ENCODE peak calls at places on chromosomes 2 and 18, in four cellular contexts. J is NCI-H2029 treated with DMSO at 0.1 percent for 48 hours, W is transverse colon, S is dorsolateral prefrontal cortex. T is an unnamed sample.

GRCh38 chr18:37496568-37496967 is 69.0 kb downstream of the CELF4 start:
- DNase-seq in S (no peak), J (no peak), W (no peak), T (no peak)

GRCh38 chr2:96868555-96869280 is 1.2 kb downstream of the SEMA4C start:
- DNase-seq in W (peak; percentile 85), J (no peak), S (peak; percentile 67), T (peak; percentile 92)

GRCh38 chr2:30237346-30238142 is 6.2 kb downstream of the LBH start:
- DNase-seq in J (no peak), W (no peak), S (no peak), T (no peak)

GRCh38 chr2:141557329-141558098 is 573.3 kb downstream of the LRP1B start:
- DNase-seq in S (no peak), J (no peak), W (no peak), T (no peak)

GRCh38 chr18:32446780-32447179 is 23.9 kb downstream of the GAREM1 start:
- DNase-seq in J (no peak), W (no peak), S (no peak), T (no peak)

GRCh38 chr2:159735648-159736047 is 23.3 kb downstream of the MARCHF7 start:
- DNase-seq in W (no peak), S (no peak), J (no peak), T (no peak)

GRCh38 chr2:225894240-225894980 is 494.9 kb downstream of the NYAP2 start:
- DNase-seq in W (no peak), J (no peak), S (no peak), T (no peak)

GRCh38 chr2:234754126-234754525 is 197.7 kb upstream of the SH3BP4 start:
- DNase-seq in J (no peak), W (no peak), S (no peak), T (no peak)

GRCh38 chr2:219987830-219988229 is 360.4 kb downstream of the SLC4A3 start:
- DNase-seq in S (no peak), W (no peak), J (no peak), T (no peak)

GRCh38 chr18:429030-429429 is 71.5 kb downstream of the COLEC12 start:
- DNase-seq in W (no peak), S (no peak), J (no peak), T (no peak)

GRCh38 chr2:8254791-8255447 is 426.9 kb upstream of the ID2 start:
- DNase-seq in S (no peak), J (no peak), W (no peak), T (no peak)

GRCh38 chr2:14633451-14634211 is 1.1 kb downstream of the LRATD1 start:
- DNase-seq in S (peak; percentile 34), W (peak; percentile 18), J (peak; percentile 25), T (peak; percentile 32)

GRCh38 chr2:29293830-29294438 is 178.7 kb downstream of the CLIP4 start:
- DNase-seq in J (no peak), W (no peak), S (no peak), T (peak; percentile 63)

GRCh38 chr2:90207454-90208058 is 1516.1 kb downstream of the RPIA start:
- DNase-seq in S (no peak), J (no peak), W (no peak), T (no peak)

GRCh38 chr2:23503097-23503496 is 118.1 kb downstream of the KLHL29 start:
- DNase-seq in J (no peak), S (no peak), W (no peak), T (no peak)

GRCh38 chr2:96907405-96908041 is 37.6 kb upstream of the SEMA4C start:
- DNase-seq in W (peak; percentile 63), S (peak; percentile 69), J (no peak), T (no peak)

GRCh38 chr2:12363569-12363968 is 353.2 kb upstream of the TRIB2 start:
- DNase-seq in W (no peak), J (no peak), S (no peak), T (no peak)

GRCh38 chr2:39469807-39470206 is 32.7 kb upstream of the MAP4K3 start:
- DNase-seq in W (peak; percentile 51), S (no peak), J (no peak), T (no peak)

GRCh38 chr2:37858197-37858711 is 66.8 kb upstream of the RMDN2 start:
- DNase-seq in J (no peak), W (peak; percentile 15), S (no peak), T (no peak)

GRCh38 chr2:109407401-109408335 is 206.1 kb downstream of the SEPTIN10 start:
- DNase-seq in W (no peak), S (no peak), J (no peak), T (no peak)

GRCh38 chr18:34773961-34774754 is 64.1 kb downstream of the DTNA start:
- DNase-seq in W (peak; percentile 27), J (peak; percentile 22), S (peak; percentile 72), T (no peak)

GRCh38 chr18:12659904-12660605 is 2.1 kb upstream of the SPIRE1 start:
- DNase-seq in W (peak; percentile 41), J (peak; percentile 51), S (no peak), T (peak; percentile 41)

GRCh38 chr2:51650769-51651168 is 618.8 kb upstream of the NRXN1 start:
- DNase-seq in W (no peak), S (no peak), J (no peak), T (no peak)

GRCh38 chr2:33437297-33437696 is 39.2 kb upstream of the RASGRP3 start:
- DNase-seq in W (no peak), S (no peak), J (no peak), T (no peak)

GRCh38 chr2:157488877-157489276 is 45.0 kb upstream of the CYTIP start:
- DNase-seq in J (peak; percentile 8), W (peak; percentile 51), S (no peak), T (no peak)

GRCh38 chr2:239321596-239322413 is 79.0 kb downstream of the HDAC4 start:
- DNase-seq in S (no peak), W (no peak), J (no peak), T (no peak)

GRCh38 chr2:108918156-108918845 is 70.7 kb downstream of the EDAR start:
- DNase-seq in W (no peak), S (no peak), J (no peak), T (no peak)

GRCh38 chr2:182186132-182186735 is 200.6 kb downstream of the PPP1R1C start:
- DNase-seq in J (peak; percentile 10), W (no peak), S (no peak), T (peak; percentile 10)

GRCh38 chr2:144389151-144389929 is 130.6 kb downstream of the ZEB2 start:
- DNase-seq in W (peak; percentile 21), S (no peak), J (no peak), T (peak; percentile 9)

GRCh38 chr2:220182790-220183189 is 555.4 kb downstream of the SLC4A3 start:
- DNase-seq in J (no peak), S (no peak), W (no peak), T (no peak)

GRCh38 chr2:148687543-148687942 is 43.0 kb downstream of the EPC2 start:
- DNase-seq in W (no peak), J (no peak), S (no peak), T (no peak)

GRCh38 chr2:227772197-227772661 is 26.5 kb downstream of the SCYGR8 start:
- DNase-seq in S (no peak), J (peak; percentile 68), W (no peak), T (no peak)

GRCh38 chr2:172556284-172557033 is 569 bp downstream of the PDK1 start:
- DNase-seq in W (peak; percentile 77), S (peak; percentile 40), J (no peak), T (peak; percentile 68)